ENCODE peak calls at places on chromosomes 13 and 19, in four cellular contexts. M is effector CD8-positive, alpha-beta T cell; H is frontal cortex; Z is CD8-positive, alpha-beta T cell. I is an unnamed sample.

GRCh38 chr19:55384576-55385235 is 614 bp upstream of the TMEM238 start:
- DNase-seq in M (no peak), Z (peak), H (no peak), I (no peak)

GRCh38 chr13:26991508-26992181 is 180.0 kb downstream of the USP12 start:
- DNase-seq in Z (no peak), H (peak), M (no peak), I (no peak)

GRCh38 chr19:40216013-40216776 is 2.0 kb downstream of the TTC9B start:
- DNase-seq in M (no peak), Z (no peak), H (no peak), I (no peak)

GRCh38 chr19:56942749-56943148 is 102.2 kb upstream of the PEG3 start:
- DNase-seq in H (no peak), M (no peak), Z (no peak), I (peak)

GRCh38 chr13:67231481-67231940 is 1.4 kb upstream of the PCDH9 start:
- DNase-seq in H (no peak), Z (no peak), M (no peak), I (no peak)

GRCh38 chr19:8149261-8150094 is at the start of gene FBN3:
- DNase-seq in H (peak), M (no peak), Z (no peak), I (no peak)

GRCh38 chr13:79386125-79386822 is 19.8 kb downstream of the RBM26 start:
- DNase-seq in H (no peak), M (no peak), Z (no peak), I (no peak)

GRCh38 chr19:48613852-48614435 is 932 bp downstream of the FAM83E start:
- DNase-seq in Z (no peak), M (no peak), H (no peak), I (no peak)

GRCh38 chr19:6273701-6274601 is 5.8 kb downstream of the MLLT1 start:
- DNase-seq in M (no peak), H (peak), Z (no peak), I (no peak)

GRCh38 chr13:55219538-55219937 is 1921.2 kb upstream of the PRR20A start:
- DNase-seq in H (no peak), Z (no peak), M (no peak), I (no peak)

GRCh38 chr13:71712988-71713653 is 153.9 kb downstream of the DACH1 start:
- DNase-seq in Z (no peak), H (no peak), M (no peak), I (no peak)

GRCh38 chr13:65642301-65642700 is 1587.8 kb downstream of the PCDH9 start:
- DNase-seq in Z (no peak), H (no peak), M (no peak), I (no peak)

I was measured in B cell.